ENCODE peak calls at places on chromosomes 3 and 15, in four cellular contexts. H is activated T-cell treated with anti-CD3 and anti-CD28 coated beads for 1 hour, K is NCI-H524, D is LHCN-M2. I is an unnamed sample.

GRCh38 chr3:108453541-108454057 is 56.8 kb downstream of the MYH15 start:
- DNase-seq in K (no peak), D (no peak), H (no peak), I (no peak)

GRCh38 chr15:32843211-32843907 is 125.6 kb downstream of the GREM1 start:
- DNase-seq in K (no peak), H (no peak), D (no peak), I (no peak)

GRCh38 chr3:179449621-179450020 is 1.6 kb downstream of the GNB4 start:
- DNase-seq in H (no peak), K (no peak), D (no peak), I (peak)

GRCh38 chr3:157631468-157631867 is 128.3 kb upstream of the VEPH1 start:
- DNase-seq in H (no peak), K (no peak), D (peak), I (no peak)

GRCh38 chr15:55116636-55117035 is 80.1 kb downstream of the RSL24D1 start:
- DNase-seq in D (no peak), H (no peak), K (no peak), I (no peak)

GRCh38 chr3:124372784-124373183 is 357.5 kb upstream of the UMPS start:
- DNase-seq in H (no peak), D (no peak), K (peak), I (no peak)

GRCh38 chr3:138078901-138079344 is 36.5 kb downstream of the DZIP1L start:
- DNase-seq in H (no peak), D (peak), K (no peak), I (peak)

GRCh38 chr15:27844018-27844666 is 255.0 kb downstream of the OCA2 start:
- DNase-seq in D (peak), K (no peak), H (no peak), I (no peak)

GRCh38 chr3:18047052-18047451 is 304.6 kb upstream of the TBC1D5 start:
- DNase-seq in K (peak), H (no peak), D (peak), I (peak)

GRCh38 chr3:122031123-122031468 is 9.0 kb upstream of the ILDR1 start:
- DNase-seq in D (no peak), K (no peak), H (no peak), I (no peak)

GRCh38 chr3:128804017-128804816 is 75.2 kb upstream of the ACAD9 start:
- DNase-seq in K (no peak), D (peak), H (no peak), I (peak)

GRCh38 chr3:38257583-38257982 is 8.0 kb upstream of the SLC22A13 start:
- DNase-seq in K (no peak), D (peak), H (no peak), I (no peak)

GRCh38 chr3:27737091-27737490 is 15.0 kb upstream of the EOMES start:
- DNase-seq in K (no peak), H (no peak), D (no peak), I (no peak)

GRCh38 chr3:65078748-65079147 is 390.9 kb upstream of the ADAMTS9 start:
- DNase-seq in D (no peak), K (no peak), H (no peak), I (no peak)

GRCh38 chr3:11653298-11654055 is 9.8 kb upstream of the VGLL4 start:
- DNase-seq in H (no peak), D (no peak), K (no peak), I (no peak)

I was measured in myocyte.